ENCODE peak calls at places on chromosomes 12 and 14, in four cellular contexts. One of them, this sample, is unnamed.

GRCh38 chr12:71411635-71412034 is 28.0 kb upstream of the LGR5 start:
- DNase-seq in mesendoderm: no peak
- DNase-seq in IMR-90: no peak
- DNase-seq in H1: no peak
- DNase-seq in this sample: no peak

GRCh38 chr12:110344657-110345056 is 58.9 kb downstream of the ANAPC7 start:
- DNase-seq in mesendoderm: no peak
- DNase-seq in IMR-90: no peak
- DNase-seq in H1: no peak
- DNase-seq in this sample: no peak

GRCh38 chr14:100304825-100305445 is 1.3 kb downstream of the SLC25A29 start:
- DNase-seq in mesendoderm: peak
- DNase-seq in IMR-90: peak
- DNase-seq in H1: no peak
- DNase-seq in this sample: peak

GRCh38 chr12:68290126-68290525 is 36.7 kb upstream of the IL22 start:
- DNase-seq in mesendoderm: peak
- DNase-seq in IMR-90: no peak
- DNase-seq in H1: no peak
- DNase-seq in this sample: no peak

GRCh38 chr12:4024701-4025419 is 151.7 kb upstream of the PARP11 start:
- DNase-seq in mesendoderm: peak
- DNase-seq in IMR-90: no peak
- DNase-seq in H1: peak
- DNase-seq in this sample: peak

GRCh38 chr12:6554168-6554989 is 1.5 kb downstream of the IFFO1 start:
- DNase-seq in mesendoderm: peak
- DNase-seq in IMR-90: peak
- DNase-seq in H1: no peak
- DNase-seq in this sample: peak

GRCh38 chr12:79692249-79692619 is 1.5 kb upstream of the PAWR start:
- DNase-seq in mesendoderm: no peak
- DNase-seq in IMR-90: peak
- DNase-seq in H1: no peak
- DNase-seq in this sample: no peak

GRCh38 chr14:24629521-24629920 is 4.5 kb downstream of the GZMB start:
- DNase-seq in mesendoderm: no peak
- DNase-seq in IMR-90: no peak
- DNase-seq in H1: no peak
- DNase-seq in this sample: no peak

GRCh38 chr14:75295061-75295461 is 16.4 kb downstream of the FOS start:
- DNase-seq in mesendoderm: peak
- DNase-seq in IMR-90: peak
- DNase-seq in H1: no peak
- DNase-seq in this sample: peak

GRCh38 chr12:107801150-107801549 is 26.6 kb downstream of the ASCL4 start:
- DNase-seq in mesendoderm: no peak
- DNase-seq in IMR-90: peak
- DNase-seq in H1: no peak
- DNase-seq in this sample: no peak

GRCh38 chr12:388547-389137 is 478 bp downstream of the KDM5A start:
- DNase-seq in mesendoderm: peak
- DNase-seq in IMR-90: peak
- DNase-seq in H1: no peak
- DNase-seq in this sample: no peak

GRCh38 chr14:71467419-71467818 is 464.8 kb upstream of the RGS6 start:
- DNase-seq in mesendoderm: no peak
- DNase-seq in IMR-90: no peak
- DNase-seq in H1: no peak
- DNase-seq in this sample: no peak

GRCh38 chr14:65499138-65499537 is 86.6 kb downstream of the FUT8 start:
- DNase-seq in mesendoderm: no peak
- DNase-seq in IMR-90: no peak
- DNase-seq in H1: no peak
- DNase-seq in this sample: no peak

GRCh38 chr14:64213853-64214570 is 80.2 kb downstream of the ESR2 start:
- DNase-seq in mesendoderm: no peak
- DNase-seq in IMR-90: no peak
- DNase-seq in H1: no peak
- DNase-seq in this sample: no peak

GRCh38 chr12:132761032-132761910 is at the start of gene ANKLE2:
- DNase-seq in mesendoderm: peak
- DNase-seq in IMR-90: peak
- DNase-seq in H1: no peak
- DNase-seq in this sample: no peak

GRCh38 chr12:104314242-104314614 is 10.7 kb downstream of the EID3 start:
- DNase-seq in mesendoderm: no peak
- DNase-seq in IMR-90: peak
- DNase-seq in H1: no peak
- DNase-seq in this sample: no peak

GRCh38 chr12:53483979-53484377 is 15.3 kb downstream of the MAP3K12 start:
- DNase-seq in mesendoderm: no peak
- DNase-seq in IMR-90: no peak
- DNase-seq in H1: no peak
- DNase-seq in this sample: no peak

GRCh38 chr14:98994571-98994970 is 277.4 kb downstream of the BCL11B start:
- DNase-seq in mesendoderm: no peak
- DNase-seq in IMR-90: no peak
- DNase-seq in H1: no peak
- DNase-seq in this sample: no peak

GRCh38 chr14:74571901-74572828 is 39.9 kb downstream of the LTBP2 start:
- DNase-seq in mesendoderm: no peak
- DNase-seq in IMR-90: peak
- DNase-seq in H1: no peak
- DNase-seq in this sample: no peak

GRCh38 chr12:20492251-20492728 is 124.0 kb downstream of the PDE3A start:
- DNase-seq in mesendoderm: peak
- DNase-seq in IMR-90: peak
- DNase-seq in H1: no peak
- DNase-seq in this sample: no peak

GRCh38 chr12:121214855-121215745 is 5.2 kb downstream of the P2RX4 start:
- DNase-seq in mesendoderm: no peak
- DNase-seq in IMR-90: peak
- DNase-seq in H1: no peak
- DNase-seq in this sample: no peak

GRCh38 chr14:34981743-34982420 is 910 bp upstream of the SRP54 start:
- DNase-seq in mesendoderm: peak
- DNase-seq in IMR-90: peak
- DNase-seq in H1: no peak
- DNase-seq in this sample: no peak

GRCh38 chr12:3962661-3963483 is 89.7 kb upstream of the PARP11 start:
- DNase-seq in mesendoderm: peak
- DNase-seq in IMR-90: no peak
- DNase-seq in H1: no peak
- DNase-seq in this sample: peak

GRCh38 chr12:71854594-71854993 is 15.0 kb downstream of the TBC1D15 start:
- DNase-seq in mesendoderm: no peak
- DNase-seq in IMR-90: no peak
- DNase-seq in H1: no peak
- DNase-seq in this sample: no peak

GRCh38 chr12:96198970-96199369 is 4.8 kb downstream of the ELK3 start:
- DNase-seq in mesendoderm: no peak
- DNase-seq in IMR-90: peak
- DNase-seq in H1: no peak
- DNase-seq in this sample: no peak

GRCh38 chr14:63308723-63309317 is 9.9 kb downstream of the GPHB5 start:
- DNase-seq in mesendoderm: peak
- DNase-seq in IMR-90: peak
- DNase-seq in H1: peak
- DNase-seq in this sample: peak

GRCh38 chr12:106147956-106148355 is 9.2 kb upstream of the NUAK1 start:
- DNase-seq in mesendoderm: no peak
- DNase-seq in IMR-90: no peak
- DNase-seq in H1: no peak
- DNase-seq in this sample: peak

GRCh38 chr14:104020471-104020870 is 65.0 kb upstream of the ASPG start:
- DNase-seq in mesendoderm: no peak
- DNase-seq in IMR-90: no peak
- DNase-seq in H1: no peak
- DNase-seq in this sample: no peak
- H4K8ac ChIP-seq in mesendoderm: no peak
- H4K8ac ChIP-seq in IMR-90: no peak
- H4K8ac ChIP-seq in H1: no peak
- H4K8ac ChIP-seq in this sample: no peak

DNA sequence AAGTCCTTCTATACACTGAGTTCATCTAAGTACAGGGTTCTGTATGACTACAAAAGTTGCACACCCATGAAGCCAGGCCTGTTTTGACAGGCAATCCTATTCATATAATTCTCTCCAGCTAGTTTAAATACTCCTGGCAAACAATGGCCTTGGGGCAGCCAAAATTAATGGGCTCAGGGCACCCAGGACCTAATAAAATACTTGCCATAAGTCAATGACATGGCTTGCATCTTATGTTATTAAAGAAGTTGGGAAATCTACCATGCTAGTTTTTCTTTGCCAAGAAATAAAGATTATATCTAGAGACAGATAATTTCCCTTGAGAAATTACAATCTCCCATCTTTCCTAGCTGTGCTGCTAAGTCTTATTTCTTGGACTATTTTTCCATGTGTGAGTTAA is 11.1 kb upstream of the TMTC1 start:
- DNase-seq in mesendoderm: no peak
- DNase-seq in IMR-90: no peak
- DNase-seq in H1: no peak
- DNase-seq in this sample: no peak
- H3K56ac ChIP-seq in mesendoderm: no peak
- H3K56ac ChIP-seq in IMR-90: no peak
- H3K56ac ChIP-seq in H1: no peak
- H3K56ac ChIP-seq in this sample: no peak

GRCh38 chr12:69655616-69656336 is 43.3 kb downstream of the BEST3 start:
- DNase-seq in mesendoderm: peak
- DNase-seq in IMR-90: peak
- DNase-seq in H1: no peak
- DNase-seq in this sample: no peak
- H4K8ac ChIP-seq in mesendoderm: no peak
- H4K8ac ChIP-seq in IMR-90: peak
- H4K8ac ChIP-seq in H1: no peak
- H4K8ac ChIP-seq in this sample: no peak

GRCh38 chr12:54683388-54683787 is 35.2 kb upstream of the DCD start:
- DNase-seq in mesendoderm: peak
- DNase-seq in IMR-90: no peak
- DNase-seq in H1: peak
- DNase-seq in this sample: peak
- H3K56ac ChIP-seq in mesendoderm: peak
- H3K56ac ChIP-seq in IMR-90: no peak
- H3K56ac ChIP-seq in H1: no peak
- H3K56ac ChIP-seq in this sample: no peak

GRCh38 chr12:84435682-84436081 is 476.9 kb downstream of the SLC6A15 start:
- DNase-seq in mesendoderm: peak
- DNase-seq in IMR-90: no peak
- DNase-seq in H1: no peak
- DNase-seq in this sample: no peak

DNA sequence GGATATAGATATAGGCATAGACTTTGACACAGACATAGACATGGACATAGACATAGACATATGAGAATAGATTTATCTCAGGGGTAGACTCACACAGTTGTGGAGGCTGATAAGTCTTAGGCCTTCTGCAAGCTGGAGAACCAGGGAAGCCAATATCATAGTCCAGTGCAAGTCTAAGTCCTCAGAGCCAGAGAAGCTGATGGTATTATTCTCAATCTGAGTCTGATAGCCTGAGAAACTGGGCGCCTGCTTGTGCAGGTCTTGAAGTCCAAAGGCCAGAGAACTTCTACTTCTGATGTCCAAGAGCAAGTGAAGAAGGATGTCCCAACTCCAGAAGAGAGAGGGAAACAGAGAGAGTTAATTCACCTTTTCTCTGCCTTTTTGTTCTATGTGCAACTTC is 476.5 kb downstream of the SLC6A15 start:
- DNase-seq in mesendoderm: no peak
- DNase-seq in IMR-90: no peak
- DNase-seq in H1: no peak
- DNase-seq in this sample: no peak
- H4K8ac ChIP-seq in mesendoderm: no peak
- H4K8ac ChIP-seq in IMR-90: no peak
- H4K8ac ChIP-seq in H1: no peak
- H4K8ac ChIP-seq in this sample: no peak

GRCh38 chr12:117680311-117680710 is 288.5 kb downstream of the KSR2 start:
- DNase-seq in mesendoderm: peak
- DNase-seq in IMR-90: no peak
- DNase-seq in H1: no peak
- DNase-seq in this sample: no peak
- H3K56ac ChIP-seq in mesendoderm: no peak
- H3K56ac ChIP-seq in IMR-90: no peak
- H3K56ac ChIP-seq in H1: no peak
- H3K56ac ChIP-seq in this sample: no peak

GRCh38 chr12:130783110-130783715 is 55.8 kb downstream of the STX2 start:
- DNase-seq in mesendoderm: peak
- DNase-seq in IMR-90: no peak
- DNase-seq in H1: no peak
- DNase-seq in this sample: peak

GRCh38 chr12:130788515-130788914 is 50.5 kb downstream of the STX2 start:
- DNase-seq in mesendoderm: peak
- DNase-seq in IMR-90: no peak
- DNase-seq in H1: no peak
- DNase-seq in this sample: peak

GRCh38 chr12:130791699-130792098 is 47.4 kb downstream of the STX2 start:
- DNase-seq in mesendoderm: no peak
- DNase-seq in IMR-90: no peak
- DNase-seq in H1: no peak
- DNase-seq in this sample: no peak

GRCh38 chr12:130787041-130787440 is 52.0 kb downstream of the STX2 start:
- DNase-seq in mesendoderm: no peak
- DNase-seq in IMR-90: no peak
- DNase-seq in H1: no peak
- DNase-seq in this sample: no peak

GRCh38 chr12:130787445-130788410 is 51.3 kb downstream of the STX2 start:
- DNase-seq in mesendoderm: peak
- DNase-seq in IMR-90: peak
- DNase-seq in H1: no peak
- DNase-seq in this sample: peak
- H4K8ac ChIP-seq in mesendoderm: no peak
- H4K8ac ChIP-seq in IMR-90: no peak
- H4K8ac ChIP-seq in H1: peak
- H4K8ac ChIP-seq in this sample: no peak

This sample was measured in H9.